ENCODE peak calls at places on chromosome 1, in eight cellular contexts. O, K, C, Z, T, V, X and R are unnamed samples.

GRCh38 chr1:59058681-59059441 is 238.0 kb upstream of the FGGY start:
- DNase-seq in O (no peak), K (no peak), C (no peak), Z (no peak), T (no peak), V (no peak), X (no peak), R (no peak)

GRCh38 chr1:42926235-42926869 is 32.3 kb downstream of the SLC2A1 start:
- DNase-seq in O (no peak), K (no peak), C (no peak), Z (no peak), T (no peak), V (no peak), X (no peak), R (no peak)

GRCh38 chr1:231893400-231894102 is 267.0 kb downstream of the DISC1 start:
- DNase-seq in O (no peak), K (no peak), C (no peak), Z (no peak), T (no peak), V (no peak), X (no peak), R (no peak)

GRCh38 chr1:112754116-112754628 is 39.0 kb upstream of the PPM1J start:
- DNase-seq in O (no peak), K (no peak), C (no peak), Z (no peak), T (no peak), V (no peak), X (no peak), R (no peak)

GRCh38 chr1:179325836-179326235 is 32.2 kb downstream of the SOAT1 start:
- DNase-seq in O (no peak), K (no peak), C (no peak), Z (no peak), T (no peak), V (no peak), X (no peak), R (no peak)

GRCh38 chr1:6831368-6831767 is 46.1 kb downstream of the CAMTA1 start:
- DNase-seq in O (no peak), K (no peak), C (no peak), Z (no peak), T (no peak), V (no peak), X (no peak), R (no peak)

GRCh38 chr1:153617677-153618076 is 1.6 kb upstream of the S100A14 start:
- DNase-seq in O (peak; percentile 53), K (peak; percentile 77), C (no peak), Z (peak; percentile 69), T (peak; percentile 94), V (no peak), X (peak; percentile 70), R (peak; percentile 58)

GRCh38 chr1:237098517-237098916 is 56.5 kb downstream of the RYR2 start:
- DNase-seq in O (peak; percentile 11), K (no peak), C (no peak), Z (no peak), T (no peak), V (no peak), X (no peak), R (no peak)

GRCh38 chr1:172041689-172042088 is 200.4 kb downstream of the DNM3 start:
- DNase-seq in O (peak; percentile 23), K (no peak), C (no peak), Z (no peak), T (no peak), V (no peak), X (peak; percentile 15), R (no peak)

GRCh38 chr1:94746635-94747525 is 73.3 kb upstream of the SLC44A3 start:
- DNase-seq in O (no peak), K (no peak), C (peak; percentile 54), Z (no peak), T (no peak), V (peak; percentile 84), X (no peak), R (peak; percentile 62)

GRCh38 chr1:214126697-214127146 is 138.9 kb downstream of the PROX1 start:
- DNase-seq in O (no peak), K (no peak), C (no peak), Z (no peak), T (no peak), V (no peak), X (no peak), R (no peak)

GRCh38 chr1:43975249-43975961 is 645 bp downstream of the ATP6V0B start:
- DNase-seq in O (no peak), K (peak; percentile 39), C (no peak), Z (no peak), T (peak; percentile 86), V (peak; percentile 71), X (peak; percentile 38), R (peak; percentile 85)

GRCh38 chr1:109509176-109510134 is at the start of gene AMIGO1:
- DNase-seq in O (no peak), K (peak; percentile 54), C (no peak), Z (peak; percentile 75), T (no peak), V (no peak), X (peak; percentile 78), R (peak; percentile 81)

GRCh38 chr1:56533621-56534020 is 45.7 kb downstream of the PLPP3 start:
- DNase-seq in O (no peak), K (no peak), C (no peak), Z (no peak), T (no peak), V (no peak), X (no peak), R (no peak)

GRCh38 chr1:158506369-158506987 is 34.5 kb downstream of the OR10R2 start:
- DNase-seq in O (no peak), K (peak; percentile 56), C (no peak), Z (no peak), T (no peak), V (peak; percentile 37), X (no peak), R (peak; percentile 67)

GRCh38 chr1:203556047-203556851 is 62.3 kb downstream of the OPTC start:
- DNase-seq in O (peak; percentile 53), K (no peak), C (peak; percentile 60), Z (no peak), T (peak; percentile 57), V (no peak), X (peak; percentile 92), R (no peak)

GRCh38 chr1:100440075-100440809 is 87.9 kb downstream of the CDC14A start:
- DNase-seq in O (no peak), K (peak; percentile 15), C (no peak), Z (no peak), T (peak; percentile 60), V (no peak), X (no peak), R (peak; percentile 44)

GRCh38 chr1:72530646-72531045 is 248.3 kb upstream of the NEGR1 start:
- DNase-seq in O (no peak), K (no peak), C (no peak), Z (no peak), T (no peak), V (no peak), X (no peak), R (no peak)

GRCh38 chr1:214957330-214958137 is 125.0 kb upstream of the KCNK2 start:
- DNase-seq in O (peak; percentile 23), K (peak; percentile 72), C (peak; percentile 90), Z (no peak), T (no peak), V (peak; percentile 94), X (peak; percentile 91), R (peak; percentile 85)

GRCh38 chr1:58726581-58726980 is 26.7 kb upstream of the MYSM1 start:
- DNase-seq in O (no peak), K (no peak), C (no peak), Z (no peak), T (no peak), V (no peak), X (no peak), R (no peak)